ENCODE peak calls at places on chromosome X, in seven cellular contexts. Z is pancreas; J is CD8-positive, alpha-beta T cell; O is AG09309; T is kidney; X is fibroblast of pulmonary artery; P is breast epithelium. V is an unnamed sample.

GRCh38 chrX:17744896-17745523 is 7.7 kb downstream of the SCML1 start:
- DNase-seq in P (no peak), X (no peak), Z (no peak), O (no peak), T (no peak), J (no peak), V (no peak)

GRCh38 chrX:68895339-68896250 is 66.8 kb downstream of the EFNB1 start:
- DNase-seq in T (no peak), P (peak; percentile 28), Z (no peak), X (peak; percentile 55), O (no peak), J (no peak), V (no peak)

GRCh38 chrX:118350221-118350620 is 4.3 kb downstream of the WDR44 start:
- DNase-seq in O (no peak), X (no peak), T (no peak), Z (no peak), P (no peak), J (no peak), V (no peak)

GRCh38 chrX:100911731-100912130 is 17.0 kb downstream of the XKRX start:
- DNase-seq in J (no peak), Z (no peak), X (no peak), P (no peak), T (no peak), O (no peak), V (no peak)

GRCh38 chrX:34521563-34521962 is 135.5 kb downstream of the TMEM47 start:
- DNase-seq in Z (no peak), P (no peak), O (no peak), X (peak; percentile 16), T (no peak), J (no peak), V (no peak)

GRCh38 chrX:23788946-23789345 is 6.0 kb downstream of the SAT1 start:
- DNase-seq in Z (no peak), P (no peak), O (no peak), X (no peak), J (no peak), T (no peak), V (no peak)

GRCh38 chrX:19593684-19594083 is 78.4 kb upstream of the MAP3K15 start:
- DNase-seq in O (no peak), T (no peak), X (peak; percentile 68), Z (no peak), P (no peak), J (no peak), V (no peak)

GRCh38 chrX:7093305-7093704 is 54.2 kb upstream of the STS start:
- DNase-seq in J (no peak), Z (no peak), O (no peak), P (no peak), T (no peak), X (no peak), V (no peak)

GRCh38 chrX:21056636-21057035 is 317.6 kb upstream of the CNKSR2 start:
- DNase-seq in P (no peak), X (peak; percentile 22), T (no peak), J (no peak), O (no peak), Z (no peak), V (no peak)

GRCh38 chrX:30304866-30305265 is 4.3 kb downstream of the NR0B1 start:
- DNase-seq in X (no peak), O (no peak), Z (no peak), P (no peak), J (no peak), T (no peak), V (no peak)

GRCh38 chrX:27598312-27598711 is 8.2 kb downstream of the DCAF8L2 start:
- DNase-seq in O (no peak), P (no peak), J (no peak), X (peak; percentile 94), T (no peak), Z (no peak), V (no peak)

GRCh38 chrX:16240231-16240905 is 73.1 kb downstream of the MAGEB17 start:
- DNase-seq in P (no peak), Z (no peak), O (no peak), T (no peak), J (no peak), X (no peak), V (no peak)

GRCh38 chrX:109732780-109733657 is at the start of gene ACSL4:
- DNase-seq in O (peak; percentile 32), Z (peak; percentile 92), P (peak; percentile 71), J (peak; percentile 70), X (peak; percentile 85), T (peak; percentile 96), V (peak; percentile 93)

GRCh38 chrX:139967300-139967699 is 2.0 kb upstream of the CXorf66 start:
- DNase-seq in X (peak; percentile 3), P (no peak), O (no peak), J (no peak), Z (no peak), T (no peak), V (no peak)

GRCh38 chrX:96182366-96182765 is 502.3 kb upstream of the DIAPH2 start:
- DNase-seq in Z (no peak), X (peak; percentile 57), P (no peak), O (no peak), J (no peak), T (no peak), V (no peak)

GRCh38 chrX:111006119-111006518 is 89.9 kb upstream of the PAK3 start:
- DNase-seq in O (no peak), T (no peak), J (no peak), X (peak; percentile 4), P (no peak), Z (no peak), V (no peak)

GRCh38 chrX:91414710-91415109 is 19.9 kb upstream of the PABPC5 start:
- DNase-seq in O (no peak), J (no peak), Z (no peak), T (no peak), X (no peak), P (no peak), V (no peak)

GRCh38 chrX:100649550-100650356 is 5.8 kb downstream of the SRPX2 start:
- DNase-seq in Z (no peak), X (peak; percentile 95), P (peak; percentile 59), O (peak; percentile 75), J (no peak), T (peak; percentile 84), V (no peak)

GRCh38 chrX:146363919-146364318 is 445.7 kb upstream of the CXorf51B start:
- DNase-seq in X (no peak), Z (no peak), P (no peak), J (no peak), O (no peak), T (no peak), V (no peak)
- H3K4me3 ChIP-seq in X (no peak overlapping the region), Z (no peak overlapping the region), P (no peak overlapping the region), J (no peak overlapping the region), O (no peak overlapping the region), T (no peak overlapping the region), V (no peak overlapping the region)

DNA sequence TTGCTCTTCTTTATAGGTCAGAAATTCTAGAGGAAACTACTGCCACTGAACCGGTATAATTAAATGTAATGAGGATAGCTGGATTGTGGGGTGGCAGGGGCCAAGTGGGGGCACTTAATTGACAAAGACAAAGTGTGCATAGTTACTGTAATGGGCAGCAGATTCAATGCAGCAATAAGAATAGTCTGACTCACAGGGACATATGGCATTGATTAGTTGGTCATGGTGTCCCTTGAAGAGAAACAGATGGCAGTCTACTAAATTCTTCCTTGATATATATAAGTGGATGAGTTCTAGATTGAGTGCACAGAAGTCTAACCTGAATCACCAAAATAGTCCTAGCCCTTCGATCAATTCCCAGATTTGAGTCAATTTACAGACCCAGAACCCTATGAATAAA is 31.5 kb downstream of the ETDC start:
- DNase-seq in O (peak; percentile 46), T (no peak), Z (no peak), P (no peak), X (peak; percentile 26), J (no peak), V (no peak)
- H3K4me3 ChIP-seq in O (no peak overlapping the region), T (peak overlapping the region; percentile 90), Z (no peak overlapping the region), P (no peak overlapping the region), X (no peak overlapping the region), J (no peak overlapping the region), V (no peak overlapping the region)

DNA sequence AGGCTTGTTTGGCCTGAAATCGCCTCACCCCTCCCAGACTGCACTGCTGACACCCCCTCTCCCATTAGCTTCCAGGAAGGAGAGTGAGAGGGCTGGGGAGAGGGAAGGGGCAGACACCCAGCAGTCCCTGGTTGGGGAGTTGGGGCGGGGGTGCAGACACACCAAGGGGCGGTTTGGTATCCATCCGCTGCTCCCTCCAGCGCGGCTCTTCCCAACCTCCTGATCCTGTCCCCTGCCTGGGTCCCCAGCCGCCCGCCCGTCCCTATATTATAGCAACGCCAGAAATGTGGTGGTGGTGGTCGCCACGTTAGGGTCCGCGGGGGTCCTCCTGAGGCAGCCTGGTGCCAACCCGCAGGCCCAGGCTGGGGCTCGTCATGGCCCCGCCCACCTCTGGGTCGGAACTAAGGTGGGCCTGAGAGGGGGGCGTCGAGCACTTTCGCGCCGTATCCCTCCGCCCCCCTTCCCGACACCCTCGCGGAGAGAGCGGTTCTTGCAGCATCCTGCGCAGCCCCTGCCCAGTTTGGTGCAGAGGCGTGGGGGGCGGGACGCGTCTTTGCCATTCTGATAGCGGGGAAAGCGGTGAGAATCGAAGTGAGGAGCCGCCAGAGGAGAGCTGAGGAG is 25.1 kb downstream of the GPRASP3 start:
- DNase-seq in Z (no peak), X (no peak), T (peak; percentile 71), P (no peak), J (no peak), O (no peak), V (no peak)
- H3K4me3 ChIP-seq in Z (peak overlapping the region; percentile 12), X (peak overlapping the region; percentile 61), T (peak overlapping the region; percentile 59), P (peak overlapping the region; percentile 44), J (peak overlapping the region; percentile 50), O (peak overlapping the region; percentile 66), V (no peak overlapping the region)

GRCh38 chrX:356385-357034 is 30.2 kb downstream of the PPP2R3B start:
- DNase-seq in Z (no peak), X (no peak), P (no peak), O (peak; percentile 32), T (peak; percentile 46), J (no peak), V (no peak)

GRCh38 chrX:355329-356050 is 31.2 kb downstream of the PPP2R3B start:
- DNase-seq in P (no peak), J (no peak), X (no peak), O (no peak), Z (peak; percentile 30), T (peak; percentile 35), V (no peak)

GRCh38 chrX:358651-359143 is 28.0 kb downstream of the PPP2R3B start:
- DNase-seq in J (no peak), P (no peak), Z (no peak), X (no peak), T (peak; percentile 64), O (no peak), V (no peak)

GRCh38 chrX:357035-357692 is 29.5 kb downstream of the PPP2R3B start:
- DNase-seq in Z (no peak), O (no peak), X (no peak), P (no peak), J (no peak), T (peak; percentile 25), V (no peak)

DNA sequence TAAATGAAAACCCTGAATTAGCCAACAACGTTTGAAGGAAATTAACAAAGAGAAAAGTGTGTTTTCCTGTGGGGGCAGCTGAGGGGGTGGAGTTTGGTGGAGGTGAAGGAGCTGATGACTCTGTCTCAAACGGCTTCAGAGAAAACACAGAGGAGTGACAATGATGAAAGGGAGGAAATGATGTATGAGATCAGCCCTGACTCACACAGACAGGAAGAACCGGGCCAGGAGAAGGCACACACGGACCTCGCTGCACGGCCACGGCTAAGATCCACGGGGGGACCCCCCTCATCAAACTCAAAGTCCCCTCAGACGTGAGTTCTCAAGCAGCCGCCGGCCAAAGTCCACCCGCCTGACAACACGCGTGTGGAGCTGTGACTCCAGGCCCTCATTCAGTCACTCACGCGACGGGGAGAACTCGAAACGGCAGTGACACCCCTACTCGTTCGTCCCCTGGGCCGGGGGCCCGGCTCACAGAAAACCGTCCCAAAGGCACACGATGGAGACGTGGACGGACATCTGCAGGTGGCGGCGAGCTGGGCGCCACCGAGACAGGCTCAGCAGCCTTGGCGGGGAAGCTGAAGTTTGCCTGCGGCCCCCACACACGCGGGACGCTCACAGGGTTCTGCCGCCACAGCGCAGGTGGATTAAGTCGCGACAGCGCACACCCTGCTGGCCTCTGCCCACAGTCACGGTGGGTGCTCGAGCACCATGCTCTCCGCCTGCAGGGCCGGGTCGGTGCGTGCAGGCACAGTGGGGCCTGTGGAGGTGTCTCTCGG is 28.8 kb downstream of the PPP2R3B start:
- DNase-seq in X (peak; percentile 68), O (no peak), T (peak; percentile 68), Z (no peak), P (no peak), J (no peak), V (no peak)
- H3K4me3 ChIP-seq in X (no peak overlapping the region), O (no peak overlapping the region), T (no peak overlapping the region), Z (no peak overlapping the region), P (no peak overlapping the region), J (peak overlapping the region; percentile 20), V (no peak overlapping the region)